ENCODE peak calls at places on chromosome 21, in eight cellular contexts. F is RPMI7951; R is stimulated activated CD8-positive, alpha-beta memory T cell treated with anti-CD3 and anti-CD28 coated beads, Interleukin-15, amount 100 ng/mL, for 24 hours; Z is lower lobe of right lung; H is effector memory CD8-positive, alpha-beta T cell; V is Kasumi-1; I is BJ; X is activated CD4-positive, alpha-beta T cell treated with anti-CD3 and anti-CD28 coated beads, Interleukin-2, amount 10 ng/mL, durations not matched to agents 7 days and 5 days. D is an unnamed sample.

GRCh38 chr21:44995257-44995941 is 55.6 kb downstream of the SLX9 start:
- DNase-seq in F (no peak), R (no peak), Z (peak; percentile 44), H (no peak), V (no peak), I (no peak), X (no peak), D (no peak)

GRCh38 chr21:34936299-34936698 is 112.8 kb downstream of the RUNX1 start:
- DNase-seq in F (peak; percentile 43), R (no peak), Z (no peak), H (no peak), V (no peak), I (no peak), X (peak; percentile 40), D (peak; percentile 89)

GRCh38 chr21:33901421-33902288 is 13.9 kb downstream of the ATP5PO start:
- DNase-seq in F (peak; percentile 59), R (no peak), Z (no peak), H (no peak), V (peak; percentile 55), I (no peak), X (peak; percentile 22), D (peak; percentile 67)

GRCh38 chr21:15152591-15152990 is 87.8 kb upstream of the NRIP1 start:
- DNase-seq in F (no peak), R (no peak), Z (no peak), H (no peak), V (no peak), I (no peak), X (no peak), D (no peak)

GRCh38 chr21:41196990-41197389 is 29.0 kb downstream of the BACE2 start:
- DNase-seq in F (peak; percentile 39), R (no peak), Z (no peak), H (no peak), V (no peak), I (no peak), X (no peak), D (no peak)

GRCh38 chr21:28615276-28615675 is 377.4 kb downstream of the LTN1 start:
- DNase-seq in F (peak; percentile 1), R (no peak), Z (no peak), H (no peak), V (no peak), I (peak; percentile 27), X (no peak), D (no peak)

GRCh38 chr21:41932191-41932575 is 21.6 kb downstream of the C2CD2 start:
- DNase-seq in F (peak; percentile 86), R (no peak), Z (no peak), H (no peak), V (peak; percentile 17), I (peak; percentile 41), X (no peak), D (no peak)

GRCh38 chr21:32921632-32922230 is 104.0 kb upstream of the OLIG2 start:
- DNase-seq in F (peak; percentile 19), R (peak; percentile 26), Z (peak; percentile 61), H (peak; percentile 46), V (peak; percentile 28), I (no peak), X (peak; percentile 28), D (peak; percentile 36)

GRCh38 chr21:44054710-44055109 is 42.6 kb downstream of the TRAPPC10 start:
- DNase-seq in F (no peak), R (no peak), Z (no peak), H (no peak), V (no peak), I (peak; percentile 1), X (no peak), D (no peak)

GRCh38 chr21:32917392-32918135 is 108.2 kb upstream of the OLIG2 start:
- DNase-seq in F (no peak), R (no peak), Z (no peak), H (no peak), V (no peak), I (no peak), X (no peak), D (no peak)

GRCh38 chr21:37463083-37463780 is 96.7 kb downstream of the DYRK1A start:
- DNase-seq in F (peak; percentile 57), R (no peak), Z (no peak), H (no peak), V (peak; percentile 59), I (no peak), X (no peak), D (peak; percentile 51)

GRCh38 chr21:26948194-26948593 is 18.7 kb downstream of the ADAMTS5 start:
- DNase-seq in F (no peak), R (no peak), Z (no peak), H (no peak), V (no peak), I (no peak), X (no peak), D (no peak)

GRCh38 chr21:43693981-43694380 is 24.9 kb upstream of the PDXK start:
- DNase-seq in F (no peak), R (no peak), Z (peak; percentile 43), H (no peak), V (no peak), I (no peak), X (no peak), D (no peak)

GRCh38 chr21:42149656-42150457 is 69.1 kb upstream of the ABCG1 start:
- DNase-seq in F (no peak), R (no peak), Z (no peak), H (no peak), V (no peak), I (no peak), X (no peak), D (no peak)

GRCh38 chr21:41369105-41369914 is 7.5 kb downstream of the MX2 start:
- DNase-seq in F (peak; percentile 40), R (no peak), Z (peak; percentile 60), H (no peak), V (no peak), I (no peak), X (peak; percentile 39), D (peak; percentile 51)

GRCh38 chr21:35697321-35697808 is 363.0 kb downstream of the SETD4 start:
- DNase-seq in F (peak; percentile 81), R (no peak), Z (peak; percentile 75), H (no peak), V (peak; percentile 31), I (no peak), X (no peak), D (no peak)

GRCh38 chr21:45624356-45624854 is 19.1 kb upstream of the PCBP3 start:
- DNase-seq in F (no peak), R (no peak), Z (no peak), H (no peak), V (no peak), I (no peak), X (no peak), D (no peak)

GRCh38 chr21:27149034-27149433 is 182.1 kb upstream of the ADAMTS5 start:
- DNase-seq in F (no peak), R (no peak), Z (no peak), H (no peak), V (no peak), I (peak; percentile 60), X (no peak), D (no peak)

GRCh38 chr21:41726970-41727783 is 39.7 kb downstream of the RIPK4 start:
- DNase-seq in F (peak; percentile 88), R (no peak), Z (no peak), H (no peak), V (no peak), I (no peak), X (no peak), D (no peak)

GRCh38 chr21:20971296-20971921 is 26.8 kb upstream of the NCAM2 start:
- DNase-seq in F (peak; percentile 10), R (no peak), Z (no peak), H (no peak), V (peak; percentile 90), I (no peak), X (peak; percentile 13), D (no peak)

GRCh38 chr21:34639882-34640788 is 25.2 kb upstream of the RCAN1 start:
- DNase-seq in F (peak; percentile 27), R (no peak), Z (no peak), H (no peak), V (no peak), I (no peak), X (peak; percentile 32), D (peak; percentile 30)

GRCh38 chr21:38505654-38506523 is 7.6 kb upstream of the ERG start:
- DNase-seq in F (peak; percentile 75), R (no peak), Z (no peak), H (no peak), V (peak; percentile 93), I (no peak), X (peak; percentile 59), D (no peak)

GRCh38 chr21:16437586-16437985 is 707.8 kb downstream of the USP25 start:
- DNase-seq in F (no peak), R (no peak), Z (no peak), H (no peak), V (no peak), I (no peak), X (no peak), D (no peak)

GRCh38 chr21:31548688-31549087 is 110.8 kb upstream of the SOD1 start:
- DNase-seq in F (no peak), R (no peak), Z (no peak), H (no peak), V (no peak), I (no peak), X (no peak), D (no peak)

GRCh38 chr21:25453524-25453923 is 153.8 kb downstream of the MRPL39 start:
- DNase-seq in F (no peak), R (no peak), Z (no peak), H (no peak), V (no peak), I (no peak), X (no peak), D (no peak)

GRCh38 chr21:32940079-32941014 is 85.4 kb upstream of the OLIG2 start:
- DNase-seq in F (peak; percentile 36), R (no peak), Z (no peak), H (peak; percentile 40), V (peak; percentile 46), I (no peak), X (peak; percentile 60), D (peak; percentile 60)

GRCh38 chr21:38852278-38852677 is 46.5 kb downstream of the ETS2 start:
- DNase-seq in F (no peak), R (no peak), Z (no peak), H (no peak), V (no peak), I (no peak), X (no peak), D (no peak)

GRCh38 chr21:37208056-37208705 is 59.0 kb downstream of the VPS26C start:
- DNase-seq in F (peak; percentile 20), R (no peak), Z (peak; percentile 85), H (no peak), V (peak; percentile 73), I (no peak), X (peak; percentile 35), D (peak; percentile 41)

GRCh38 chr21:31191553-31191952 is 152.5 kb downstream of the TIAM1 start:
- DNase-seq in F (no peak), R (no peak), Z (no peak), H (no peak), V (no peak), I (no peak), X (no peak), D (peak; percentile 25)

GRCh38 chr21:42038393-42038792 is 28.2 kb upstream of the ZBTB21 start:
- DNase-seq in F (no peak), R (no peak), Z (no peak), H (no peak), V (no peak), I (no peak), X (no peak), D (no peak)

GRCh38 chr21:42160950-42161225 is 58.1 kb upstream of the ABCG1 start:
- DNase-seq in F (no peak), R (no peak), Z (no peak), H (no peak), V (no peak), I (no peak), X (no peak), D (no peak)

GRCh38 chr21:21163904-21164303 is 165.7 kb downstream of the NCAM2 start:
- DNase-seq in F (peak; percentile 58), R (no peak), Z (no peak), H (no peak), V (peak; percentile 70), I (no peak), X (peak; percentile 55), D (peak; percentile 55)

GRCh38 chr21:43270800-43271261 is 102.0 kb downstream of the CRYAA start:
- DNase-seq in F (peak; percentile 32), R (no peak), Z (peak; percentile 38), H (no peak), V (no peak), I (no peak), X (no peak), D (no peak)